ENCODE peak calls at places on chromosomes 16 and 17, in five cellular contexts. X is BE2C, E is nephron progenitor cell, M is GM12864, N is endodermal cell. S is an unnamed sample.

GRCh38 chr17:59756236-59756818 is 48.9 kb downstream of the VMP1 start:
- DNase-seq in X (no peak), N (no peak), M (no peak), E (no peak), S (no peak)

GRCh38 chr16:3173892-3174617 is 13.9 kb upstream of the OR1F1 start:
- DNase-seq in X (peak), N (peak), M (no peak), E (peak), S (peak)

GRCh38 chr17:73404246-73404645 is 92.4 kb upstream of the CDC42EP4 start:
- DNase-seq in X (no peak), E (no peak), N (no peak), M (no peak), S (no peak)

GRCh38 chr16:8801686-8802085 is 4.0 kb downstream of the PMM2 start:
- DNase-seq in M (no peak), N (no peak), E (no peak), X (no peak), S (no peak)

GRCh38 chr17:80868022-80868609 is 123.5 kb upstream of the CHMP6 start:
- DNase-seq in X (peak), M (no peak), E (no peak), N (no peak), S (no peak)

GRCh38 chr16:6861136-6861535 is 471.5 kb upstream of the RBFOX1 start:
- DNase-seq in E (no peak), X (no peak), N (peak), M (no peak), S (no peak)

GRCh38 chr16:23156946-23157460 is 7.8 kb upstream of the USP31 start:
- DNase-seq in X (no peak), M (no peak), E (no peak), N (no peak), S (no peak)

GRCh38 chr16:83110221-83110768 is 483.5 kb downstream of the CDH13 start:
- DNase-seq in X (no peak), E (no peak), N (no peak), M (no peak), S (no peak)

GRCh38 chr16:84735846-84736586 is 36.2 kb downstream of the USP10 start:
- DNase-seq in X (peak), M (no peak), N (no peak), E (no peak), S (no peak)

GRCh38 chr17:66975614-66976378 is 11.3 kb downstream of the CACNG4 start:
- DNase-seq in M (no peak), N (peak), E (no peak), X (no peak), S (peak)

GRCh38 chr16:2831203-2831602 is 1.1 kb downstream of the ZG16B start:
- DNase-seq in E (no peak), M (no peak), N (no peak), X (no peak), S (no peak)

GRCh38 chr16:70481929-70482536 is 27.6 kb downstream of the FCSK start:
- DNase-seq in N (no peak), E (no peak), X (no peak), M (no peak), S (no peak)

GRCh38 chr16:25693621-25694020 is 1.9 kb downstream of the HS3ST4 start:
- DNase-seq in M (no peak), E (no peak), X (no peak), N (no peak), S (peak)

GRCh38 chr16:4410335-4411075 is 5.9 kb downstream of the CORO7 start:
- DNase-seq in M (no peak), X (peak), E (no peak), N (no peak), S (no peak)

GRCh38 chr16:28977703-28978641 is 3.4 kb downstream of the SPNS1 start:
- DNase-seq in X (no peak), N (peak), E (peak), M (no peak), S (peak)

GRCh38 chr16:1920727-1921155 is 2.5 kb upstream of the HS3ST6 start:
- DNase-seq in M (no peak), E (peak), N (peak), X (peak), S (no peak)

GRCh38 chr16:58187657-58188430 is 10.1 kb downstream of the CSNK2A2 start:
- DNase-seq in N (no peak), M (no peak), X (no peak), E (no peak), S (no peak)

GRCh38 chr17:80209765-80210164 is 10.4 kb downstream of the SGSH start:
- DNase-seq in E (no peak), M (no peak), N (no peak), X (no peak), S (no peak)

GRCh38 chr17:63693411-63694113 is 6.4 kb downstream of the LIMD2 start:
- DNase-seq in M (no peak), N (peak), E (no peak), X (no peak), S (no peak)

GRCh38 chr17:69638516-69638915 is 224.0 kb downstream of the MAP2K6 start:
- DNase-seq in E (no peak), X (no peak), N (no peak), M (no peak), S (no peak)

GRCh38 chr17:56785396-56785795 is 48.3 kb downstream of the C17orf67 start:
- DNase-seq in X (no peak), E (no peak), M (no peak), N (peak), S (no peak)

GRCh38 chr17:2178798-2179505 is 124.0 kb downstream of the HIC1 start:
- DNase-seq in X (no peak), M (no peak), E (no peak), N (no peak), S (no peak)

GRCh38 chr17:78883533-78884131 is 19.4 kb downstream of the CEP295NL start:
- DNase-seq in M (no peak), E (peak), X (peak), N (peak), S (no peak)

GRCh38 chr16:29710227-29711219 is 31.5 kb downstream of the QPRT start:
- DNase-seq in N (peak), X (peak), M (no peak), E (peak), S (no peak)

GRCh38 chr16:26765087-26765486 is 301.6 kb upstream of the C16orf82 start:
- DNase-seq in N (peak), X (no peak), E (peak), M (no peak), S (no peak)

GRCh38 chr17:5821057-5821456 is 236.7 kb upstream of the NLRP1 start:
- DNase-seq in E (no peak), X (no peak), M (no peak), N (no peak), S (no peak)

GRCh38 chr16:619476-620100 is 11.2 kb upstream of the WFIKKN1 start:
- DNase-seq in X (no peak), E (no peak), N (no peak), M (no peak), S (no peak)

GRCh38 chr17:74987909-74988711 is 678 bp downstream of the CDR2L start:
- DNase-seq in X (peak), M (no peak), N (peak), E (peak), S (no peak)

GRCh38 chr17:62565817-62566216 is 61.7 kb upstream of the MRC2 start:
- DNase-seq in N (no peak), E (no peak), M (no peak), X (no peak), S (no peak)

GRCh38 chr17:57666198-57666870 is 78.8 kb downstream of the CCDC182 start:
- DNase-seq in X (no peak), N (peak), E (no peak), M (no peak), S (no peak)

GRCh38 chr16:333406-334094 is 19.0 kb downstream of the AXIN1 start:
- DNase-seq in X (no peak), M (no peak), N (no peak), E (no peak), S (no peak)

GRCh38 chr17:4479340-4479981 is 19.2 kb upstream of the SPNS2 start:
- DNase-seq in M (no peak), X (no peak), E (no peak), N (no peak), S (no peak)

GRCh38 chr17:40980594-40980993 is 3.5 kb downstream of the KRT40 start:
- DNase-seq in X (no peak), E (no peak), N (no peak), M (no peak), S (no peak)

GRCh38 chr16:75589301-75589700 is 23.1 kb downstream of the GABARAPL2 start:
- DNase-seq in E (no peak), X (no peak), M (no peak), N (no peak), S (no peak)

GRCh38 chr17:33561935-33562334 is 268.8 kb upstream of the ASIC2 start:
- DNase-seq in M (no peak), N (no peak), E (no peak), X (no peak), S (no peak)

GRCh38 chr17:37220609-37220953 is 155.2 kb upstream of the C17orf78 start:
- DNase-seq in X (peak), M (no peak), E (peak), N (peak), S (peak)
- TF ChIP-seq CTCF in X (peak), M (peak), E (peak), N (peak), S (peak)

DNA sequence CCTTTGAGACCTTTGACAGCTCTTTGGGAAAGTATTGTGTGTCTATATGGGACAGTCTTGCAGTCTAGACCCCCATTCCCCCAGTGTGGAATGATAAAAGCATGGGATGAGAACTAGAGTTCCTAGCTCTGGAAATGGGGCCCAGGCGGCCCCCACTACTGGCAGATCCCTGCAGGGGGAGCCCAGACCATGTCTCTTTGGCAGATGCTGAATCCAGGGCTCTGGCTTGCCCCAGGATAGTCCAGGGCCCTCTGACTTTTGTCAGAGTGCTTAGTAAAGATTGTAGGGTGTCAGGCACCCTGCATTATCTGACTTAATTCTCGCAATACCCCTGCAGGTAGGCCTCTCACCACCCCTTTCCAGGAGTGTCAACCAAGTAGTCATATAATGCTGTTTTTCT is 8.3 kb downstream of the ALKBH5 start:
- DNase-seq in M (no peak), N (peak), X (peak), E (no peak), S (no peak)
- TF ChIP-seq CTCF in M (peak), N (peak), X (peak), E (no peak), S (peak)

GRCh38 chr16:55843105-55843395 is 10.2 kb upstream of the CES1 start:
- DNase-seq in E (no peak), N (no peak), M (no peak), X (no peak), S (no peak)
- TF ChIP-seq CTCF in E (no peak), N (peak), M (no peak), X (no peak), S (no peak)

GRCh38 chr17:36837616-36838272 is 99.5 kb upstream of the LHX1 start:
- DNase-seq in N (peak), E (peak), M (no peak), X (no peak), S (no peak)
- TF ChIP-seq CTCF in N (peak), E (no peak), M (no peak), X (peak), S (no peak)

GRCh38 chr17:44564429-44564828 is 7.1 kb downstream of the FZD2 start:
- DNase-seq in X (no peak), N (no peak), M (no peak), E (no peak), S (no peak)

GRCh38 chr17:44561237-44561623 is 3.9 kb downstream of the FZD2 start:
- DNase-seq in N (no peak), E (no peak), M (no peak), X (no peak), S (no peak)

GRCh38 chr17:44568311-44568710 is 11.0 kb downstream of the FZD2 start:
- DNase-seq in E (no peak), M (no peak), N (no peak), X (no peak), S (no peak)

GRCh38 chr17:44569459-44569858 is 12.2 kb downstream of the FZD2 start:
- DNase-seq in M (no peak), N (no peak), X (no peak), E (no peak), S (no peak)

GRCh38 chr17:44565866-44566443 is 8.7 kb downstream of the FZD2 start:
- DNase-seq in N (peak), M (no peak), X (peak), E (no peak), S (no peak)
- TF ChIP-seq CTCF in N (peak), M (peak), X (peak), E (peak), S (peak)

DNA sequence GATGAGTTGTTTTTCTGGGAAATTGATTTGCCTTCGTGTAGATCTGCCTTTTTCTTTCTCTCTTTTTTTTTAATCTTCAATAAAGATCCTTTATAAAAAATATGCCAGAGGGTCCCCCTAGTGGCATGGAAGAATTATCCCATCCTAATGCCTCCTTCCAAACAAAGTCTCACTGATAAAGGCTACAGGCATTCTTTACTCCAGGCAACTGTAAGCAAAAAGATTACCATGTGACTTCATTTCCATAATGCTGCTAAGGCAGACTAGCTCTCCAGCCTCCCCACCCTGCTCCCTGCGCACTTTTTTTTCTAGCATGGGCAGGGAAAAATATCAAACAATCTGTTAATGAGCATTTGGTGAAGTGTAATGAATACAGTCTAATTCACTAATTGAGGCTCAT is 220.2 kb upstream of the CDH8 start:
- DNase-seq in E (no peak), X (no peak), M (no peak), N (no peak), S (no peak)
- TF ChIP-seq CTCF in E (peak), X (peak), M (no peak), N (peak), S (no peak)

DNA sequence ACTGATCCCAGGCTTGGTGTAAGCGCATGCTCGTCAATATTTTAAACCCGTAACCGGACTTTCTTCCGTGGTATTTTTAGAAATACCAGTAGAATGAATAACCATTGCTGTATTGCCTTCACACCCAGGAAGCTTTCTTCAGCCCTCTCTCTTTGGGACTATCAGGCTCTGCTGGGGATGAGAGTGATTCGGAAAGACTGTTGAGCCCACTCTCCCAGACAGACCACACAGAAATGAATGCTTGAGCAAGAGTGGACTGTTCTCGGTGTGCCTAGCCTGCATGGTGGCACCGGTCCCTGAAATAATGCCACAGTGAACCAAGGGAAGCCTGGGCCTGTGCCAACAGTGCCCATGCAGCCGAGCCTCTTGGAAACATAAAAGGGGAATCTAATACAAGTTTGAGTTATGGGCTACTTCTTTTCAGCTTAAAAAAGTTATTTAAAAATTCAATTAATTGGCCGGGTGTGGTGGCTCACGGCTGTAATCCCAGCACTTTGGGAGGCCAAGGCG is 90.0 kb upstream of the ELAC2 start:
- DNase-seq in N (no peak), X (no peak), E (no peak), M (no peak), S (no peak)
- TF ChIP-seq CTCF in N (no peak), X (no peak), E (no peak), M (no peak), S (no peak)

GRCh38 chr16:50449800-50450199 is 81.0 kb upstream of the BRD7 start:
- DNase-seq in N (no peak), E (no peak), M (no peak), X (no peak), S (no peak)

GRCh38 chr16:50446861-50447260 is 78.1 kb upstream of the BRD7 start:
- DNase-seq in E (no peak), M (no peak), X (no peak), N (no peak), S (no peak)

GRCh38 chr16:50448981-50449380 is 80.2 kb upstream of the BRD7 start:
- DNase-seq in N (no peak), X (no peak), M (no peak), E (no peak), S (no peak)

GRCh38 chr16:50450957-50451356 is 82.2 kb upstream of the BRD7 start:
- DNase-seq in X (no peak), N (no peak), M (no peak), E (no peak), S (no peak)

GRCh38 chr16:50448522-50448921 is 79.7 kb upstream of the BRD7 start:
- DNase-seq in X (peak), M (no peak), E (no peak), N (peak), S (no peak)
- TF ChIP-seq CTCF in X (peak), M (peak), E (peak), N (peak), S (no peak)

GRCh38 chr17:38596651-38597050 is 9.1 kb downstream of the SRCIN1 start:
- DNase-seq in X (no peak), M (no peak), N (no peak), E (no peak), S (no peak)

GRCh38 chr17:38595892-38596291 is 9.9 kb downstream of the SRCIN1 start:
- DNase-seq in M (no peak), N (no peak), E (no peak), X (no peak), S (no peak)

GRCh38 chr17:38598536-38598935 is 7.2 kb downstream of the SRCIN1 start:
- DNase-seq in N (peak), M (peak), X (peak), E (peak), S (peak)

GRCh38 chr17:38598995-38599394 is 6.8 kb downstream of the SRCIN1 start:
- DNase-seq in X (no peak), E (no peak), N (no peak), M (no peak), S (no peak)

GRCh38 chr17:38597375-38597774 is 8.4 kb downstream of the SRCIN1 start:
- DNase-seq in M (no peak), E (no peak), X (no peak), N (no peak), S (no peak)
- TF ChIP-seq CTCF in M (no peak), E (no peak), X (no peak), N (no peak), S (no peak)